ENCODE peak calls at places on chromosomes 16 and 17, in seven cellular contexts. B is type B pancreatic cell; W is endodermal cell; V is left cardiac atrium; X is amygdala; N is T-helper 9 cell; C is activated naive CD8-positive, alpha-beta T cell treated with anti-CD3 and anti-CD28 coated beads for 36 hours. Z is an unnamed sample.

GRCh38 chr17:28407130-28407973 is 1.3 kb upstream of the SLC46A1 start:
- DNase-seq in N (no peak), B (no peak), V (no peak), X (no peak), W (peak), C (no peak), Z (no peak)

GRCh38 chr17:30217746-30218245 is 17.7 kb downstream of the SLC6A4 start:
- DNase-seq in W (no peak), X (no peak), C (no peak), B (no peak), N (no peak), V (no peak), Z (no peak)

GRCh38 chr17:4600563-4600962 is 16.2 kb downstream of the SMTNL2 start:
- DNase-seq in C (no peak), V (no peak), W (peak), X (no peak), B (no peak), N (no peak), Z (no peak)

GRCh38 chr17:64622931-64623654 is 39.0 kb downstream of the SMURF2 start:
- DNase-seq in W (no peak), C (no peak), X (no peak), B (no peak), N (no peak), V (no peak), Z (no peak)

GRCh38 chr17:81823800-81824550 is 9.1 kb downstream of the MCRIP1 start:
- DNase-seq in X (no peak), V (no peak), N (no peak), W (no peak), B (no peak), C (no peak), Z (no peak)

GRCh38 chr17:49582055-49582703 is 6.5 kb downstream of the NXPH3 start:
- DNase-seq in V (no peak), C (no peak), N (no peak), B (no peak), W (no peak), X (no peak), Z (no peak)

GRCh38 chr17:1649844-1650409 is at the start of gene RILP:
- DNase-seq in N (no peak), X (no peak), W (peak), V (peak), B (peak), C (no peak), Z (no peak)

GRCh38 chr17:17682737-17683675 is 1.7 kb downstream of the RAI1 start:
- DNase-seq in W (peak), X (peak), C (peak), V (peak), N (peak), B (no peak), Z (peak)

GRCh38 chr16:807345-808251 is 7.1 kb upstream of the GNG13 start:
- DNase-seq in B (peak), C (peak), W (peak), X (peak), V (peak), N (peak), Z (peak)

GRCh38 chr17:39668141-39668924 is at the start of gene PNMT:
- DNase-seq in B (peak), W (peak), C (peak), X (peak), N (peak), V (peak), Z (peak)

GRCh38 chr16:67726106-67727034 is 7.3 kb upstream of the GFOD2 start:
- DNase-seq in B (no peak), N (no peak), X (no peak), V (no peak), C (no peak), W (no peak), Z (no peak)

GRCh38 chr17:48883171-48883570 is 9.4 kb upstream of the ATP5MC1 start:
- DNase-seq in V (no peak), B (no peak), W (no peak), C (no peak), N (no peak), X (no peak), Z (no peak)

GRCh38 chr17:46874906-46875305 is 23.5 kb downstream of the WNT9B start:
- DNase-seq in W (peak), V (no peak), B (no peak), N (no peak), C (no peak), X (no peak), Z (no peak)

GRCh38 chr17:50532452-50533024 is at the start of gene EPN3:
- DNase-seq in X (no peak), W (peak), B (no peak), V (no peak), N (no peak), C (no peak), Z (no peak)

GRCh38 chr17:19012171-19013080 is 7.9 kb upstream of the FAM83G start:
- DNase-seq in X (no peak), W (no peak), V (peak), C (no peak), B (no peak), N (no peak), Z (no peak)

GRCh38 chr17:50380369-50381259 is 7.6 kb downstream of the EME1 start:
- DNase-seq in W (no peak), N (no peak), V (no peak), X (no peak), C (no peak), B (no peak), Z (no peak)

GRCh38 chr17:44906987-44907681 is 7.9 kb upstream of the EFTUD2 start:
- DNase-seq in V (no peak), X (no peak), N (no peak), W (no peak), C (no peak), B (no peak), Z (no peak)

GRCh38 chr16:76835319-76835718 is 355.7 kb upstream of the MON1B start:
- DNase-seq in V (no peak), N (no peak), C (no peak), W (no peak), B (no peak), X (no peak), Z (no peak)

GRCh38 chr16:14475370-14476139 is 154.5 kb downstream of the PARN start:
- DNase-seq in W (no peak), V (no peak), B (no peak), N (no peak), X (no peak), C (no peak), Z (no peak)

GRCh38 chr17:81419886-81420768 is 24.9 kb downstream of the BAHCC1 start:
- DNase-seq in B (no peak), N (no peak), X (no peak), W (no peak), V (no peak), C (no peak), Z (no peak)

GRCh38 chr16:80670170-80670865 is 129.5 kb downstream of the DYNLRB2 start:
- DNase-seq in V (no peak), B (no peak), W (no peak), N (no peak), X (no peak), C (peak), Z (no peak)

GRCh38 chr17:59725691-59726090 is 18.2 kb downstream of the VMP1 start:
- DNase-seq in C (no peak), N (no peak), V (no peak), X (no peak), W (no peak), B (no peak), Z (no peak)

GRCh38 chr17:57930239-57930638 is 25.0 kb downstream of the CUEDC1 start:
- DNase-seq in B (no peak), C (no peak), N (no peak), V (peak), X (no peak), W (no peak), Z (no peak)

Z was measured in T-helper 17 cell.